ENCODE peak calls at places on chromosomes 3 and 15, in seven cellular contexts. One of them, this sample, is unnamed.

GRCh38 chr3:34676431-34676830 is 878.0 kb downstream of the PDCD6IP start:
- DNase-seq in right lobe of liver: no peak
- DNase-seq in adrenal gland: no peak
- DNase-seq in stomach: no peak
- DNase-seq in ovary: no peak
- DNase-seq in transverse colon: no peak
- DNase-seq in vagina: no peak
- DNase-seq in this sample: no peak

GRCh38 chr15:25345943-25346342 is 92.9 kb downstream of the UBE3A start:
- DNase-seq in stomach: no peak
- DNase-seq in transverse colon: no peak
- DNase-seq in vagina: no peak
- DNase-seq in right lobe of liver: no peak
- DNase-seq in adrenal gland: peak; percentile 38
- DNase-seq in ovary: no peak
- DNase-seq in this sample: no peak

GRCh38 chr3:126105691-126106187 is 21.8 kb upstream of the SLC41A3 start:
- DNase-seq in adrenal gland: no peak
- DNase-seq in stomach: no peak
- DNase-seq in vagina: peak; percentile 71
- DNase-seq in ovary: no peak
- DNase-seq in right lobe of liver: no peak
- DNase-seq in transverse colon: no peak
- DNase-seq in this sample: peak; percentile 70

GRCh38 chr3:194019766-194020165 is 116.2 kb upstream of the HES1 start:
- DNase-seq in stomach: no peak
- DNase-seq in transverse colon: no peak
- DNase-seq in vagina: no peak
- DNase-seq in ovary: no peak
- DNase-seq in right lobe of liver: no peak
- DNase-seq in adrenal gland: no peak
- DNase-seq in this sample: no peak

GRCh38 chr15:101359365-101359947 is 64.4 kb upstream of the SNRPA1 start:
- DNase-seq in right lobe of liver: no peak
- DNase-seq in adrenal gland: no peak
- DNase-seq in ovary: no peak
- DNase-seq in stomach: no peak
- DNase-seq in transverse colon: no peak
- DNase-seq in vagina: no peak
- DNase-seq in this sample: no peak

GRCh38 chr3:185713015-185713414 is 111.8 kb downstream of the IGF2BP2 start:
- DNase-seq in adrenal gland: no peak
- DNase-seq in transverse colon: peak; percentile 23
- DNase-seq in vagina: peak; percentile 8
- DNase-seq in right lobe of liver: no peak
- DNase-seq in ovary: no peak
- DNase-seq in stomach: no peak
- DNase-seq in this sample: no peak

GRCh38 chr3:16513141-16514020 is at the start of gene RFTN1:
- DNase-seq in right lobe of liver: peak; percentile 65
- DNase-seq in ovary: peak; percentile 74
- DNase-seq in adrenal gland: peak; percentile 41
- DNase-seq in stomach: peak; percentile 31
- DNase-seq in vagina: no peak
- DNase-seq in transverse colon: peak; percentile 36
- DNase-seq in this sample: peak; percentile 92

GRCh38 chr15:71752604-71753289 is 57.6 kb upstream of the NR2E3 start:
- DNase-seq in transverse colon: peak; percentile 84
- DNase-seq in ovary: no peak
- DNase-seq in adrenal gland: peak; percentile 73
- DNase-seq in stomach: no peak
- DNase-seq in vagina: no peak
- DNase-seq in right lobe of liver: peak; percentile 59
- DNase-seq in this sample: no peak

GRCh38 chr15:50355612-50355905 is 561 bp upstream of the GABPB1 start:
- DNase-seq in transverse colon: no peak
- DNase-seq in ovary: no peak
- DNase-seq in vagina: no peak
- DNase-seq in adrenal gland: no peak
- DNase-seq in stomach: no peak
- DNase-seq in right lobe of liver: no peak
- DNase-seq in this sample: no peak

GRCh38 chr3:131356006-131356405 is 25.6 kb upstream of the NUDT16 start:
- DNase-seq in ovary: no peak
- DNase-seq in vagina: no peak
- DNase-seq in adrenal gland: no peak
- DNase-seq in stomach: no peak
- DNase-seq in transverse colon: no peak
- DNase-seq in right lobe of liver: no peak
- DNase-seq in this sample: no peak

GRCh38 chr3:31934018-31934417 is 47.0 kb downstream of the OSBPL10 start:
- DNase-seq in transverse colon: no peak
- DNase-seq in right lobe of liver: no peak
- DNase-seq in stomach: no peak
- DNase-seq in vagina: no peak
- DNase-seq in adrenal gland: no peak
- DNase-seq in ovary: no peak
- DNase-seq in this sample: no peak

GRCh38 chr3:118272976-118273375 is 761.7 kb downstream of the IGSF11 start:
- DNase-seq in adrenal gland: no peak
- DNase-seq in vagina: no peak
- DNase-seq in transverse colon: no peak
- DNase-seq in stomach: no peak
- DNase-seq in right lobe of liver: no peak
- DNase-seq in ovary: no peak
- DNase-seq in this sample: no peak

GRCh38 chr3:42166662-42167300 is 75.6 kb downstream of the TRAK1 start:
- DNase-seq in transverse colon: no peak
- DNase-seq in adrenal gland: no peak
- DNase-seq in right lobe of liver: no peak
- DNase-seq in stomach: no peak
- DNase-seq in ovary: no peak
- DNase-seq in vagina: no peak
- DNase-seq in this sample: no peak

GRCh38 chr3:127307431-127307830 is 19.6 kb upstream of the PRR20G start:
- DNase-seq in transverse colon: no peak
- DNase-seq in ovary: no peak
- DNase-seq in stomach: no peak
- DNase-seq in adrenal gland: no peak
- DNase-seq in vagina: no peak
- DNase-seq in right lobe of liver: no peak
- DNase-seq in this sample: no peak

GRCh38 chr3:186287723-186288122 is 74.3 kb downstream of the DGKG start:
- DNase-seq in vagina: no peak
- DNase-seq in ovary: no peak
- DNase-seq in adrenal gland: no peak
- DNase-seq in stomach: no peak
- DNase-seq in right lobe of liver: no peak
- DNase-seq in transverse colon: no peak
- DNase-seq in this sample: no peak

GRCh38 chr3:115996420-115997108 is 373.3 kb downstream of the GAP43 start:
- DNase-seq in transverse colon: no peak
- DNase-seq in ovary: no peak
- DNase-seq in right lobe of liver: no peak
- DNase-seq in vagina: no peak
- DNase-seq in stomach: no peak
- DNase-seq in adrenal gland: no peak
- DNase-seq in this sample: no peak

GRCh38 chr3:126287536-126288181 is 69.5 kb downstream of the KLF15 start:
- DNase-seq in transverse colon: peak; percentile 53
- DNase-seq in ovary: peak; percentile 85
- DNase-seq in right lobe of liver: peak; percentile 71
- DNase-seq in stomach: peak; percentile 75
- DNase-seq in adrenal gland: peak; percentile 76
- DNase-seq in vagina: peak; percentile 75
- DNase-seq in this sample: peak; percentile 77

GRCh38 chr15:42879390-42879912 is 41.1 kb downstream of the TTBK2 start:
- DNase-seq in transverse colon: no peak
- DNase-seq in right lobe of liver: no peak
- DNase-seq in adrenal gland: no peak
- DNase-seq in stomach: no peak
- DNase-seq in ovary: no peak
- DNase-seq in vagina: no peak
- DNase-seq in this sample: no peak

GRCh38 chr3:43621974-43622739 is at the start of gene ANO10:
- DNase-seq in transverse colon: peak; percentile 99
- DNase-seq in right lobe of liver: peak; percentile 100
- DNase-seq in vagina: peak; percentile 99
- DNase-seq in stomach: peak; percentile 98
- DNase-seq in adrenal gland: peak; percentile 99
- DNase-seq in ovary: peak; percentile 100
- DNase-seq in this sample: peak; percentile 99

GRCh38 chr3:152037953-152038352 is 164.5 kb downstream of the SUCNR1 start:
- DNase-seq in adrenal gland: no peak
- DNase-seq in right lobe of liver: no peak
- DNase-seq in vagina: no peak
- DNase-seq in ovary: no peak
- DNase-seq in stomach: no peak
- DNase-seq in transverse colon: no peak
- DNase-seq in this sample: no peak

GRCh38 chr15:36844453-36845094 is 255.8 kb downstream of the MEIS2 start:
- DNase-seq in ovary: no peak
- DNase-seq in right lobe of liver: no peak
- DNase-seq in vagina: no peak
- DNase-seq in adrenal gland: no peak
- DNase-seq in stomach: no peak
- DNase-seq in transverse colon: no peak
- DNase-seq in this sample: no peak

GRCh38 chr15:51739056-51739455 is 1.6 kb upstream of the LYSMD2 start:
- DNase-seq in adrenal gland: no peak
- DNase-seq in stomach: no peak
- DNase-seq in transverse colon: no peak
- DNase-seq in right lobe of liver: no peak
- DNase-seq in ovary: no peak
- DNase-seq in vagina: no peak
- DNase-seq in this sample: no peak

GRCh38 chr3:194095464-194095863 is 40.5 kb upstream of the HES1 start:
- DNase-seq in right lobe of liver: peak; percentile 75
- DNase-seq in vagina: no peak
- DNase-seq in stomach: peak; percentile 72
- DNase-seq in adrenal gland: peak; percentile 64
- DNase-seq in ovary: no peak
- DNase-seq in transverse colon: peak; percentile 71
- DNase-seq in this sample: peak; percentile 82

GRCh38 chr15:55106155-55106554 is 90.6 kb downstream of the RSL24D1 start:
- DNase-seq in transverse colon: no peak
- DNase-seq in adrenal gland: no peak
- DNase-seq in ovary: no peak
- DNase-seq in vagina: no peak
- DNase-seq in stomach: no peak
- DNase-seq in right lobe of liver: no peak
- DNase-seq in this sample: no peak

GRCh38 chr3:4716731-4717362 is 223.7 kb downstream of the ITPR1 start:
- DNase-seq in ovary: no peak
- DNase-seq in vagina: no peak
- DNase-seq in stomach: no peak
- DNase-seq in right lobe of liver: no peak
- DNase-seq in transverse colon: no peak
- DNase-seq in adrenal gland: no peak
- DNase-seq in this sample: no peak

GRCh38 chr15:95929232-95929846 is 401.2 kb upstream of the NR2F2 start:
- DNase-seq in ovary: no peak
- DNase-seq in vagina: no peak
- DNase-seq in transverse colon: no peak
- DNase-seq in stomach: no peak
- DNase-seq in right lobe of liver: no peak
- DNase-seq in adrenal gland: no peak
- DNase-seq in this sample: no peak

GRCh38 chr15:81161851-81162250 is 27.8 kb downstream of the CFAP161 start:
- DNase-seq in vagina: no peak
- DNase-seq in ovary: no peak
- DNase-seq in adrenal gland: no peak
- DNase-seq in stomach: no peak
- DNase-seq in transverse colon: no peak
- DNase-seq in right lobe of liver: no peak
- DNase-seq in this sample: no peak

GRCh38 chr15:80167936-80168335 is 15.1 kb downstream of the FAH start:
- DNase-seq in ovary: no peak
- DNase-seq in adrenal gland: no peak
- DNase-seq in vagina: no peak
- DNase-seq in right lobe of liver: no peak
- DNase-seq in transverse colon: no peak
- DNase-seq in stomach: no peak
- DNase-seq in this sample: no peak

GRCh38 chr3:172135766-172136729 is 96.7 kb downstream of the FNDC3B start:
- DNase-seq in right lobe of liver: no peak
- DNase-seq in transverse colon: no peak
- DNase-seq in ovary: no peak
- DNase-seq in vagina: no peak
- DNase-seq in adrenal gland: no peak
- DNase-seq in stomach: no peak
- DNase-seq in this sample: no peak

GRCh38 chr3:157499342-157499963 is 3.8 kb downstream of the VEPH1 start:
- DNase-seq in vagina: no peak
- DNase-seq in adrenal gland: peak; percentile 89
- DNase-seq in stomach: peak; percentile 73
- DNase-seq in ovary: no peak
- DNase-seq in transverse colon: peak; percentile 45
- DNase-seq in right lobe of liver: peak; percentile 47
- DNase-seq in this sample: peak; percentile 69

GRCh38 chr3:46930945-46931403 is 45.6 kb downstream of the CCDC12 start:
- DNase-seq in vagina: no peak
- DNase-seq in ovary: peak; percentile 21
- DNase-seq in stomach: peak; percentile 64
- DNase-seq in transverse colon: no peak
- DNase-seq in right lobe of liver: no peak
- DNase-seq in adrenal gland: peak; percentile 13
- DNase-seq in this sample: peak; percentile 70
- H3K4me1 ChIP-seq in vagina: peaks cover 99% of the 10 kb centered on the region
- H3K4me1 ChIP-seq in ovary: peaks cover 50% of the 10 kb centered on the region
- H3K4me1 ChIP-seq in stomach: peaks cover 95% of the 10 kb centered on the region
- H3K4me1 ChIP-seq in transverse colon: peaks cover 94% of the 10 kb centered on the region
- H3K4me1 ChIP-seq in right lobe of liver: peaks cover 95% of the 10 kb centered on the region
- H3K4me1 ChIP-seq in adrenal gland: peaks cover 70% of the 10 kb centered on the region
- H3K4me1 ChIP-seq in this sample: peaks cover 100% of the 10 kb centered on the region

GRCh38 chr3:46586738-46587246 is 20.7 kb upstream of the LRRC2 start:
- DNase-seq in ovary: no peak
- DNase-seq in right lobe of liver: no peak
- DNase-seq in transverse colon: no peak
- DNase-seq in stomach: no peak
- DNase-seq in adrenal gland: no peak
- DNase-seq in vagina: no peak
- DNase-seq in this sample: no peak
- H3K27ac ChIP-seq in ovary: no peak overlapping the region
- H3K27ac ChIP-seq in right lobe of liver: peak overlapping the region; percentile 64
- H3K27ac ChIP-seq in transverse colon: peak overlapping the region; percentile 47
- H3K27ac ChIP-seq in stomach: peak overlapping the region; percentile 60
- H3K27ac ChIP-seq in adrenal gland: no peak overlapping the region
- H3K27ac ChIP-seq in vagina: no peak overlapping the region
- H3K27ac ChIP-seq in this sample: no peak overlapping the region

GRCh38 chr15:90047956-90048575 is 46.9 kb downstream of the ZNF710 start:
- DNase-seq in stomach: peak; percentile 51
- DNase-seq in transverse colon: no peak
- DNase-seq in right lobe of liver: peak; percentile 68
- DNase-seq in ovary: no peak
- DNase-seq in vagina: no peak
- DNase-seq in adrenal gland: no peak
- DNase-seq in this sample: no peak
- TF ChIP-seq POLR2A in stomach: no peak
- TF ChIP-seq POLR2A in transverse colon: no peak
- TF ChIP-seq POLR2A in right lobe of liver: no peak
- TF ChIP-seq POLR2A in ovary: no peak
- TF ChIP-seq POLR2A in vagina: no peak
- TF ChIP-seq POLR2A in adrenal gland: no peak
- TF ChIP-seq POLR2A in this sample: no peak

GRCh38 chr15:98669638-98670037 is 21.3 kb downstream of the IGF1R start:
- DNase-seq in vagina: no peak
- DNase-seq in adrenal gland: no peak
- DNase-seq in stomach: no peak
- DNase-seq in ovary: no peak
- DNase-seq in transverse colon: no peak
- DNase-seq in right lobe of liver: no peak
- DNase-seq in this sample: no peak
- H3K4me1 ChIP-seq in vagina: peaks cover 93% of the 10 kb centered on the region
- H3K4me1 ChIP-seq in adrenal gland: peaks cover 47% of the 10 kb centered on the region
- H3K4me1 ChIP-seq in stomach: peaks cover 43% of the 10 kb centered on the region
- H3K4me1 ChIP-seq in ovary: peaks cover 34% of the 10 kb centered on the region
- H3K4me1 ChIP-seq in transverse colon: peaks cover 13% of the 10 kb centered on the region
- H3K4me1 ChIP-seq in right lobe of liver: peaks cover 9% of the 10 kb centered on the region
- H3K4me1 ChIP-seq in this sample: peaks cover 4% of the 10 kb centered on the region

This sample was measured in spleen.